ENCODE peak calls at places on chromosomes 16 and 17, in nine cellular contexts. Z is Right ventricle myocardium superior; G is CD8-positive, alpha-beta T cell; N is iris pigment epithelial cell; D is RPMI7951; K is NCI-H146; R is ovary; Q is nephron progenitor cell; W is GM04503. X is an unnamed sample.

GRCh38 chr16:57624806-57625500 is 3.5 kb upstream of the ADGRG1 start:
- DNase-seq in Z (peak), G (no peak), N (no peak), D (no peak), K (no peak), R (no peak), Q (no peak), W (no peak), X (no peak)

GRCh38 chr17:78241277-78242023 is 10.0 kb downstream of the TMEM235 start:
- DNase-seq in Z (no peak), G (no peak), N (peak), D (peak), K (peak), R (no peak), Q (no peak), W (peak), X (no peak)

GRCh38 chr16:23578096-23578830 is 17.9 kb downstream of the NDUFAB1 start:
- DNase-seq in Z (peak), G (no peak), N (peak), D (no peak), K (no peak), R (no peak), Q (no peak), W (no peak), X (no peak)

GRCh38 chr16:4936181-4936990 is 562 bp downstream of the PPL start:
- DNase-seq in Z (no peak), G (no peak), N (no peak), D (no peak), K (peak), R (peak), Q (peak), W (no peak), X (no peak)

GRCh38 chr17:76700627-76701470 is 9.9 kb downstream of the MXRA7 start:
- DNase-seq in Z (peak), G (no peak), N (peak), D (no peak), K (no peak), R (peak), Q (peak), W (peak), X (peak)

GRCh38 chr17:28578246-28579195 is 1.8 kb upstream of the ALDOC start:
- DNase-seq in Z (no peak), G (no peak), N (no peak), D (no peak), K (no peak), R (no peak), Q (no peak), W (no peak), X (no peak)

GRCh38 chr17:4548061-4548461 is 7.1 kb downstream of the MYBBP1A start:
- DNase-seq in Z (no peak), G (no peak), N (no peak), D (no peak), K (no peak), R (peak), Q (no peak), W (no peak), X (no peak)

GRCh38 chr17:43553501-43554018 is 7.4 kb upstream of the ETV4 start:
- DNase-seq in Z (no peak), G (no peak), N (no peak), D (no peak), K (no peak), R (no peak), Q (no peak), W (no peak), X (no peak)

GRCh38 chr16:88639231-88640038 is 1.1 kb downstream of the IL17C start:
- DNase-seq in Z (no peak), G (no peak), N (no peak), D (no peak), K (no peak), R (no peak), Q (peak), W (no peak), X (no peak)

GRCh38 chr17:28550858-28551257 is 1.6 kb downstream of the UNC119 start:
- DNase-seq in Z (no peak), G (no peak), N (no peak), D (no peak), K (no peak), R (no peak), Q (peak), W (no peak), X (no peak)

GRCh38 chr17:74748529-74749261 is at the start of gene NHERF1:
- DNase-seq in Z (peak), G (peak), N (peak), D (peak), K (peak), R (peak), Q (peak), W (peak), X (peak)

GRCh38 chr17:72445055-72445991 is 324.5 kb downstream of the SOX9 start:
- DNase-seq in Z (no peak), G (no peak), N (no peak), D (no peak), K (no peak), R (no peak), Q (no peak), W (no peak), X (no peak)

GRCh38 chr16:57307365-57307764 is 22.9 kb upstream of the PLLP start:
- DNase-seq in Z (no peak), G (no peak), N (no peak), D (no peak), K (no peak), R (no peak), Q (no peak), W (no peak), X (no peak)

GRCh38 chr16:13143551-13143950 is 242.2 kb downstream of the SHISA9 start:
- DNase-seq in Z (no peak), G (no peak), N (no peak), D (peak), K (no peak), R (no peak), Q (no peak), W (no peak), X (no peak)

GRCh38 chr16:29899516-29900101 is at the start of gene SEZ6L2:
- DNase-seq in Z (no peak), G (no peak), N (peak), D (peak), K (peak), R (no peak), Q (peak), W (peak), X (no peak)

GRCh38 chr16:52435573-52435972 is 111.4 kb downstream of the TOX3 start:
- DNase-seq in Z (no peak), G (no peak), N (no peak), D (peak), K (peak), R (no peak), Q (no peak), W (no peak), X (no peak)

GRCh38 chr17:59954856-59955255 is 9.7 kb downstream of the RNFT1 start:
- DNase-seq in Z (no peak), G (no peak), N (no peak), D (no peak), K (no peak), R (no peak), Q (no peak), W (no peak), X (no peak)

GRCh38 chr16:1696863-1697262 is 9.1 kb upstream of the MAPK8IP3 start:
- DNase-seq in Z (no peak), G (no peak), N (peak), D (peak), K (no peak), R (no peak), Q (no peak), W (no peak), X (no peak)

GRCh38 chr17:20009302-20010098 is at the start of gene SPECC1:
- DNase-seq in Z (peak), G (peak), N (peak), D (no peak), K (peak), R (peak), Q (peak), W (no peak), X (peak)

GRCh38 chr17:42526031-42526444 is 10.0 kb upstream of the NAGLU start:
- DNase-seq in Z (peak), G (no peak), N (peak), D (peak), K (no peak), R (no peak), Q (no peak), W (no peak), X (no peak)

GRCh38 chr16:9042533-9042932 is 48.9 kb upstream of the HAPSTR1 start:
- DNase-seq in Z (no peak), G (no peak), N (peak), D (peak), K (no peak), R (no peak), Q (no peak), W (no peak), X (no peak)

GRCh38 chr16:62870554-62870953 is 834.3 kb upstream of the CDH8 start:
- DNase-seq in Z (no peak), G (no peak), N (no peak), D (no peak), K (no peak), R (no peak), Q (no peak), W (no peak), X (no peak)

GRCh38 chr16:28064706-28065249 is 1.3 kb upstream of the GSG1L start:
- DNase-seq in Z (no peak), G (no peak), N (no peak), D (no peak), K (no peak), R (no peak), Q (no peak), W (no peak), X (no peak)

GRCh38 chr17:41498276-41498675 is 7.1 kb downstream of the KRT13 start:
- DNase-seq in Z (no peak), G (no peak), N (no peak), D (no peak), K (no peak), R (no peak), Q (no peak), W (no peak), X (no peak)

GRCh38 chr17:1019451-1019850 is 22.5 kb downstream of the TIMM22 start:
- DNase-seq in Z (peak), G (no peak), N (no peak), D (no peak), K (no peak), R (no peak), Q (no peak), W (no peak), X (no peak)

GRCh38 chr17:14169901-14170300 is 66.8 kb downstream of the CDRT15 start:
- DNase-seq in Z (no peak), G (no peak), N (no peak), D (no peak), K (no peak), R (no peak), Q (no peak), W (no peak), X (no peak)

X was measured in T-cell.